ENCODE peak calls at places on chromosomes 4 and X, in five cellular contexts. O is CD8-positive, alpha-beta memory T cell; B is amygdala; E is nephron progenitor cell; R is activated CD4-positive, CD25-positive, alpha-beta regulatory T cell. Z is an unnamed sample.

GRCh38 chrX:135522878-135523693 is 2.6 kb downstream of the INTS6L start:
- DNase-seq in O (no peak), R (no peak), B (no peak), E (no peak), Z (peak; percentile 5)

GRCh38 chr4:39565925-39566630 is 38.8 kb upstream of the UGDH start:
- DNase-seq in R (no peak), B (no peak), E (no peak), O (no peak), Z (peak; percentile 84)

GRCh38 chr4:129602447-129602846 is 506.5 kb downstream of the C4orf33 start:
- DNase-seq in R (no peak), O (no peak), E (no peak), B (no peak), Z (no peak)

GRCh38 chr4:9785926-9786325 is 4.5 kb downstream of the DRD5 start:
- DNase-seq in R (no peak), B (no peak), E (no peak), O (no peak), Z (no peak)

GRCh38 chr4:80184791-80185756 is 12.2 kb upstream of the PRDM8 start:
- DNase-seq in R (no peak), B (no peak), E (no peak), O (no peak), Z (no peak)

GRCh38 chr4:801436-802124 is 24.3 kb downstream of the CPLX1 start:
- DNase-seq in R (no peak), B (no peak), E (no peak), O (no peak), Z (no peak)

GRCh38 chrX:53714580-53715335 is 28.2 kb upstream of the HUWE1 start:
- DNase-seq in E (no peak), B (no peak), R (peak; percentile 4), O (peak; percentile 70), Z (peak; percentile 56)

GRCh38 chr4:71441186-71442169 is 102.7 kb downstream of the SLC4A4 start:
- DNase-seq in B (no peak), O (no peak), R (no peak), E (no peak), Z (peak; percentile 59)

GRCh38 chr4:17164656-17165055 is 266.2 kb upstream of the LDB2 start:
- DNase-seq in R (no peak), E (no peak), B (no peak), O (no peak), Z (peak; percentile 24)

GRCh38 chrX:13937370-13938052 is 92.2 kb downstream of the GEMIN8 start:
- DNase-seq in E (no peak), O (no peak), R (no peak), B (peak; percentile 13), Z (peak; percentile 42)

GRCh38 chrX:85379174-85379907 is at the start of gene POF1B:
- DNase-seq in R (no peak), E (no peak), O (no peak), B (no peak), Z (no peak)

GRCh38 chr4:87633239-87633638 is 16.8 kb upstream of the DMP1 start:
- DNase-seq in B (no peak), O (no peak), E (no peak), R (no peak), Z (peak; percentile 60)

GRCh38 chrX:78029663-78030062 is 60.2 kb upstream of the PGAM4 start:
- DNase-seq in B (peak; percentile 0), R (no peak), O (no peak), E (peak; percentile 16), Z (peak; percentile 14)

GRCh38 chrX:108541286-108541685 is 101.6 kb downstream of the COL4A5 start:
- DNase-seq in E (no peak), R (no peak), B (no peak), O (no peak), Z (no peak)

GRCh38 chrX:45710081-45710801 is 509.6 kb upstream of the DIPK2B start:
- DNase-seq in E (no peak), R (no peak), O (no peak), B (no peak), Z (peak; percentile 95)

GRCh38 chr4:76984788-76985211 is 35.2 kb downstream of the SEPTIN11 start:
- DNase-seq in B (no peak), R (no peak), O (no peak), E (peak; percentile 56), Z (peak; percentile 100)

Z was measured in astrocyte of the spinal cord.